ENCODE peak calls at places on chromosomes 3 and 15, in ten cellular contexts. I, N, J, P, V, W, X, T, O and M are unnamed samples.

GRCh38 chr3:175346573-175347356 is 487.6 kb downstream of the NAALADL2 start:
- DNase-seq in I (peak), N (no peak), J (peak), P (no peak), V (no peak), W (peak), X (peak), T (peak), O (no peak), M (no peak)

GRCh38 chr3:13596426-13597205 is 47.7 kb downstream of the FBLN2 start:
- DNase-seq in I (no peak), N (no peak), J (no peak), P (no peak), V (no peak), W (no peak), X (no peak), T (no peak), O (no peak), M (no peak)

GRCh38 chr3:76998555-76998954 is 41.3 kb upstream of the ROBO2 start:
- DNase-seq in I (no peak), N (no peak), J (no peak), P (no peak), V (no peak), W (no peak), X (no peak), T (no peak), O (no peak), M (no peak)

GRCh38 chr15:59227021-59227420 is 20.4 kb downstream of the LDHAL6B start:
- DNase-seq in I (no peak), N (no peak), J (no peak), P (no peak), V (no peak), W (no peak), X (no peak), T (no peak), O (no peak), M (no peak)

GRCh38 chr15:64051093-64051402 is 4.8 kb upstream of the DAPK2 start:
- DNase-seq in I (no peak), N (no peak), J (no peak), P (no peak), V (no peak), W (no peak), X (no peak), T (no peak), O (no peak), M (no peak)

GRCh38 chr3:132284756-132285619 is 32.2 kb upstream of the ACP3 start:
- DNase-seq in I (no peak), N (peak), J (no peak), P (peak), V (no peak), W (no peak), X (no peak), T (no peak), O (no peak), M (peak)

GRCh38 chr15:82960766-82961165 is 8.2 kb upstream of the HOMER2 start:
- DNase-seq in I (no peak), N (no peak), J (no peak), P (no peak), V (no peak), W (no peak), X (no peak), T (no peak), O (no peak), M (no peak)

GRCh38 chr3:188749010-188749617 is 422.7 kb upstream of the TPRG1 start:
- DNase-seq in I (no peak), N (peak), J (no peak), P (no peak), V (peak), W (peak), X (no peak), T (no peak), O (no peak), M (peak)